ENCODE peak calls at places on chromosomes 7 and 10, in nine cellular contexts. I is GM12878, U is suprapubic skin, X is sigmoid colon, O is HepG2, T is upper lobe of left lung, G is H1, B is stomach, S is K562. F is an unnamed sample.

GRCh38 chr10:71963351-71963755 is 842 bp upstream of the CHST3 start:
- DNase-seq in I (no peak), U (no peak), X (peak), O (no peak), T (peak), G (no peak), B (no peak), S (no peak), F (no peak)

GRCh38 chr10:5125315-5126044 is 31.3 kb downstream of the AKR1C3 start:
- DNase-seq in I (no peak), U (no peak), X (no peak), O (no peak), T (no peak), G (no peak), B (no peak), S (no peak), F (no peak)

GRCh38 chr7:25851332-25852248 is 300.4 kb upstream of the NFE2L3 start:
- DNase-seq in I (no peak), U (peak), X (peak), O (peak), T (peak), G (no peak), B (peak), S (peak), F (peak)

GRCh38 chr7:4856336-4857056 is 5.3 kb downstream of the PAPOLB start:
- DNase-seq in I (no peak), U (no peak), X (no peak), O (peak), T (no peak), G (no peak), B (no peak), S (no peak), F (no peak)

GRCh38 chr10:88386204-88386877 is 196.8 kb downstream of the RNLS start:
- DNase-seq in I (peak), U (no peak), X (no peak), O (peak), T (no peak), G (no peak), B (no peak), S (no peak), F (no peak)

GRCh38 chr10:127715782-127716378 is 21.1 kb upstream of the FOXI2 start:
- DNase-seq in I (no peak), U (no peak), X (no peak), O (peak), T (no peak), G (no peak), B (no peak), S (peak), F (no peak)

GRCh38 chr7:140506788-140507464 is 27.6 kb upstream of the MKRN1 start:
- DNase-seq in I (no peak), U (no peak), X (peak), O (no peak), T (no peak), G (peak), B (no peak), S (peak), F (peak)

GRCh38 chr7:69814421-69814962 is 216.2 kb downstream of the AUTS2 start:
- DNase-seq in I (no peak), U (no peak), X (peak), O (no peak), T (peak), G (no peak), B (no peak), S (no peak), F (no peak)

GRCh38 chr10:22580711-22581110 is 133.7 kb downstream of the PIP4K2A start:
- DNase-seq in I (no peak), U (no peak), X (no peak), O (no peak), T (no peak), G (no peak), B (no peak), S (no peak), F (no peak)

GRCh38 chr7:156019776-156020565 is 207.7 kb upstream of the SHH start:
- DNase-seq in I (no peak), U (no peak), X (no peak), O (no peak), T (no peak), G (no peak), B (peak), S (no peak), F (no peak)

GRCh38 chr10:22620140-22620857 is 94.1 kb downstream of the PIP4K2A start:
- DNase-seq in I (no peak), U (peak), X (peak), O (no peak), T (no peak), G (no peak), B (peak), S (peak), F (peak)

GRCh38 chr10:89363766-89364407 is 14.0 kb upstream of the IFIT1B start:
- DNase-seq in I (peak), U (no peak), X (no peak), O (no peak), T (no peak), G (no peak), B (no peak), S (no peak), F (no peak)

GRCh38 chr10:91614254-91614624 is 18.6 kb downstream of the PPP1R3C start:
- DNase-seq in I (no peak), U (no peak), X (no peak), O (no peak), T (no peak), G (no peak), B (no peak), S (no peak), F (no peak)

GRCh38 chr10:104548090-104548489 is 93.0 kb upstream of the SORCS3 start:
- DNase-seq in I (no peak), U (no peak), X (no peak), O (no peak), T (no peak), G (peak), B (no peak), S (peak), F (no peak)

GRCh38 chr10:112815238-112816032 is 134.6 kb upstream of the TCF7L2 start:
- DNase-seq in I (no peak), U (no peak), X (no peak), O (peak), T (no peak), G (no peak), B (no peak), S (peak), F (no peak)

GRCh38 chr10:8302565-8302964 is 248.1 kb downstream of the GATA3 start:
- DNase-seq in I (no peak), U (no peak), X (no peak), O (no peak), T (no peak), G (no peak), B (no peak), S (no peak), F (no peak)

GRCh38 chr7:127799535-127800305 is 147.7 kb downstream of the SND1 start:
- DNase-seq in I (no peak), U (no peak), X (no peak), O (no peak), T (no peak), G (no peak), B (no peak), S (no peak), F (no peak)

GRCh38 chr10:86657011-86657395 is 2.7 kb downstream of the OPN4 start:
- DNase-seq in I (no peak), U (peak), X (peak), O (no peak), T (peak), G (no peak), B (no peak), S (no peak), F (peak)

GRCh38 chr10:100978896-100979185 is 8.5 kb downstream of the MRPL43 start:
- DNase-seq in I (no peak), U (peak), X (peak), O (no peak), T (no peak), G (no peak), B (no peak), S (no peak), F (no peak)

GRCh38 chr10:36872702-36873393 is 252.6 kb upstream of the ANKRD30A start:
- DNase-seq in I (no peak), U (no peak), X (no peak), O (no peak), T (no peak), G (no peak), B (no peak), S (no peak), F (no peak)

GRCh38 chr10:61757001-61757400 is 94.3 kb downstream of the CABCOCO1 start:
- DNase-seq in I (no peak), U (no peak), X (no peak), O (no peak), T (no peak), G (no peak), B (no peak), S (no peak), F (no peak)

GRCh38 chr10:61759751-61760150 is 97.0 kb downstream of the CABCOCO1 start:
- DNase-seq in I (no peak), U (no peak), X (no peak), O (no peak), T (no peak), G (no peak), B (no peak), S (no peak), F (no peak)

GRCh38 chr10:61757525-61758397 is 95.0 kb downstream of the CABCOCO1 start:
- DNase-seq in I (no peak), U (no peak), X (no peak), O (no peak), T (no peak), G (no peak), B (no peak), S (peak), F (peak)

GRCh38 chr10:61760943-61761824 is 98.5 kb downstream of the CABCOCO1 start:
- DNase-seq in I (no peak), U (no peak), X (no peak), O (no peak), T (no peak), G (no peak), B (no peak), S (peak), F (peak)

GRCh38 chr10:61758440-61758839 is 95.7 kb downstream of the CABCOCO1 start:
- DNase-seq in I (no peak), U (no peak), X (no peak), O (no peak), T (no peak), G (no peak), B (no peak), S (no peak), F (no peak)
- TF ChIP-seq EP300 in I (no peak), U (no peak), X (no peak), O (no peak), T (no peak), G (no peak), B (no peak), S (no peak), F (no peak)

DNA sequence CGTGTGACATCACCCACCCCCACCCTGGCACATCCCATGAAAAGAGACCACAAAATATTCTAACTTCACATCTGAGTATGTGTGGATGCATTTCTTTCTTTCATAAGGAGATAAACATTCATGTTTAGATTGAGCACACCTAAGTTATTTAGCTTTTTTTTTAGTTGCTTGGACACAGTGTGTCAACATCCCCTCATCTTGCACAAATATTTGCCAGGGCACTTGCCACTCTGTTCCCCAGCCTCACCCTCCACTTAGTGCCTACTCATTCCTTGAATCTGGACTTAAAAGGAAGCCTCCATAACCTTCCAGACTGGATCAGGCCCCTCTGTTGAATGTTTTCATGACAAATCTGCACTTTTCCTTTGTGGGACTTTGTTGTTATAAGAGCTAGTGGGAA is 338.9 kb upstream of the IGFBP3 start:
- DNase-seq in I (no peak), U (no peak), X (no peak), O (no peak), T (no peak), G (no peak), B (no peak), S (no peak), F (no peak)
- TF ChIP-seq POLR2AphosphoS5 in I (no peak), U (no peak), X (no peak), O (no peak), T (no peak), G (no peak), B (no peak), S (no peak), F (no peak)

GRCh38 chr7:149005427-149006344 is 22.6 kb downstream of the PDIA4 start:
- DNase-seq in I (no peak), U (peak), X (peak), O (peak), T (no peak), G (peak), B (peak), S (peak), F (peak)
- TF ChIP-seq EP300 in I (no peak), U (no peak), X (no peak), O (no peak), T (no peak), G (no peak), B (no peak), S (no peak), F (no peak)

DNA sequence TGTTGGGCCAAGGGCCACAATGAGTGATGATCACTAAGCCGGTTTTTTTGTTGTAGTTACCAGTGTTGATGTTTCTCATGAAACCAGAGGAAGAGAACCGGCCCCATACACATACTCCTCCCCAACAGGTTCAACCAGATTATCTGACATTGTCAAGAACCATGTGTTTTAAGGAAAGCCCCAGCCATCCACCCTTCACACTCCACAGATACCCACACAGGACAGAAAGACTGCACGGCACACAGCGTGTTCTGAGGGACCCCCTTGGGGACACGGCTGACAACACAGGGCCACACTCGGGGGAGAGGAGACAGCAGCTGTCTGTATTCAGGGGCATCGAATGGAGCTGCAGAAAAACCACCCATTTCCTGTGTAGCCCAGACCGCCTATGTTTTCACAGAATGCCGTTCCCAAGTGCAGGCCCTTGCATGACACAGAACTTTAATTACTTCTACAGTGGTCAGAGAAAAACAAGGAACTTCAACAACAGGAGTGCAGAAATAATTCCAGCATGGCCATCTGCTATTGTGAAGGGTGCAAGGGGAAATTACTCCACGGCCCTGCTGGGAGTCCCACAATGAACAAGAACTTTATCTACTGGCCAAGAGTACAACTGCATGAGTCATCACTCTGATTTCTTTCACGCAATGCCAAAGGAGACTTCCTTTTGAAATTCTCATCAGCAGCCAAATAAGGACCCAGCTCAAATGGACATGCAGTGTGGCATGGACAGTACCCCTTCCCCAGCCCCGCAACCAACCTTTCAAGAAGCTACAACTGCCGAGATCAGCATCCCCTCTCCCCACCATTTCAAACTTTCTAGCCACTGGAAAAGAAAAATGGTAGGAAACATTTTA is 2.3 kb downstream of the KLF6 start:
- DNase-seq in I (no peak), U (peak), X (peak), O (peak), T (no peak), G (no peak), B (peak), S (peak), F (peak)
- TF ChIP-seq POLR2AphosphoS5 in I (peak), U (peak), X (peak), O (peak), T (peak), G (no peak), B (peak), S (peak), F (peak)

GRCh38 chr10:68471063-68471585 is 649 bp downstream of the DNA2 start:
- DNase-seq in I (no peak), U (no peak), X (no peak), O (no peak), T (no peak), G (no peak), B (no peak), S (peak), F (no peak)
- TF ChIP-seq EP300 in I (no peak), U (no peak), X (no peak), O (no peak), T (no peak), G (no peak), B (no peak), S (no peak), F (no peak)

F was measured in transverse colon.